ENCODE peak calls at places on chromosome 10, in four cellular contexts. C, Y, J and E are unnamed samples.

GRCh38 chr10:91435241-91435640 is 25.1 kb downstream of the HECTD2 start:
- DNase-seq in Y (no peak), J (no peak), C (no peak), E (no peak)

GRCh38 chr10:60282771-60283353 is 106.8 kb downstream of the ANK3 start:
- DNase-seq in Y (no peak), J (peak; percentile 81), C (peak; percentile 19), E (peak; percentile 74)

GRCh38 chr10:88901610-88902327 is 21.7 kb downstream of the STAMBPL1 start:
- DNase-seq in J (peak; percentile 29), Y (no peak), C (no peak), E (no peak)

GRCh38 chr10:14601872-14602725 is 172.6 kb downstream of the FAM107B start:
- DNase-seq in C (no peak), Y (peak; percentile 73), J (peak; percentile 86), E (no peak)

GRCh38 chr10:120979435-120980315 is 128.5 kb downstream of the WDR11 start:
- DNase-seq in C (no peak), Y (peak; percentile 43), J (no peak), E (no peak)

GRCh38 chr10:126661841-126662520 is 8.5 kb downstream of the C10orf90 start:
- DNase-seq in C (no peak), J (peak; percentile 16), Y (no peak), E (no peak)

GRCh38 chr10:43955002-43955596 is 306.4 kb upstream of the ZNF32 start:
- DNase-seq in C (no peak), J (no peak), Y (no peak), E (no peak)

GRCh38 chr10:78703581-78703980 is 365.2 kb upstream of the ZMIZ1 start:
- DNase-seq in J (no peak), C (no peak), Y (no peak), E (no peak)

GRCh38 chr10:71372882-71373495 is 23.7 kb upstream of the CDH23 start:
- DNase-seq in C (no peak), J (no peak), Y (no peak), E (no peak)

GRCh38 chr10:22319559-22320558 is 1.0 kb upstream of the BMI1 start:
- DNase-seq in J (no peak), Y (no peak), C (peak; percentile 31), E (no peak)